ENCODE peak calls at places on chromosomes 1 and 21, in four cellular contexts. P, M, A and V are unnamed samples.

GRCh38 chr1:225608014-225608796 is 44.7 kb downstream of the ENAH start:
- DNase-seq in P (no peak), M (no peak), A (no peak), V (no peak)

GRCh38 chr1:89672489-89673183 is 39.7 kb downstream of the LRRC8C start:
- DNase-seq in P (no peak), M (no peak), A (no peak), V (no peak)

GRCh38 chr1:248703674-248704073 is 1.1 kb upstream of the OR14I1 start:
- DNase-seq in P (no peak), M (no peak), A (no peak), V (no peak)

GRCh38 chr21:21232320-21232719 is 234.1 kb downstream of the NCAM2 start:
- DNase-seq in P (no peak), M (no peak), A (no peak), V (no peak)

GRCh38 chr1:217472915-217473314 is 158.0 kb downstream of the GPATCH2 start:
- DNase-seq in P (no peak), M (no peak), A (no peak), V (no peak)

GRCh38 chr1:234586892-234587445 is 23.0 kb downstream of the IRF2BP2 start:
- DNase-seq in P (no peak), M (no peak), A (no peak), V (no peak)

GRCh38 chr1:39865762-39866161 is 17.5 kb downstream of the TRIT1 start:
- DNase-seq in P (no peak), M (no peak), A (no peak), V (no peak)

GRCh38 chr1:164703415-164703814 is 144.4 kb downstream of the PBX1 start:
- DNase-seq in P (no peak), M (no peak), A (no peak), V (no peak)

GRCh38 chr1:205435904-205436573 is 14.2 kb upstream of the LEMD1 start:
- DNase-seq in P (no peak), M (no peak), A (peak; percentile 24), V (no peak)

GRCh38 chr1:58064281-58064680 is 482.2 kb downstream of the OMA1 start:
- DNase-seq in P (no peak), M (no peak), A (no peak), V (no peak)

GRCh38 chr1:1397839-1398523 is 1.2 kb downstream of the CCNL2 start:
- DNase-seq in P (peak; percentile 68), M (no peak), A (no peak), V (no peak)

GRCh38 chr21:29670228-29670627 is 269.6 kb downstream of the GRIK1 start:
- DNase-seq in P (no peak), M (no peak), A (no peak), V (no peak)

GRCh38 chr1:20058531-20058930 is 11.5 kb upstream of the PLA2G5 start:
- DNase-seq in P (no peak), M (no peak), A (no peak), V (no peak)

GRCh38 chr1:179310271-179310670 is 16.7 kb downstream of the SOAT1 start:
- DNase-seq in P (no peak), M (no peak), A (no peak), V (no peak)

GRCh38 chr1:22870201-22870871 is 102.3 kb downstream of the LACTBL1 start:
- DNase-seq in P (no peak), M (no peak), A (no peak), V (no peak)

GRCh38 chr1:205658943-205659581 is 21.2 kb downstream of the SLC45A3 start:
- DNase-seq in P (no peak), M (no peak), A (peak; percentile 91), V (peak; percentile 89)

GRCh38 chr1:84853743-84854721 is 39.0 kb downstream of the LPAR3 start:
- DNase-seq in P (no peak), M (peak; percentile 74), A (no peak), V (peak; percentile 27)

GRCh38 chr1:151972533-151973270 is 21.0 kb downstream of the S100A10 start:
- DNase-seq in P (no peak), M (no peak), A (peak; percentile 19), V (no peak)

GRCh38 chr1:85406887-85407593 is 57.9 kb downstream of the DDAH1 start:
- DNase-seq in P (no peak), M (no peak), A (no peak), V (no peak)

GRCh38 chr21:30710499-30710898 is 8.1 kb downstream of the KRTAP21-3 start:
- DNase-seq in P (no peak), M (no peak), A (no peak), V (no peak)

GRCh38 chr1:17791464-17791863 is 36.3 kb downstream of the ACTL8 start:
- DNase-seq in P (no peak), M (no peak), A (no peak), V (no peak)

GRCh38 chr1:10236405-10237156 is 26.2 kb downstream of the KIF1B start:
- DNase-seq in P (no peak), M (no peak), A (no peak), V (no peak)

GRCh38 chr1:145884675-145885074 is 991 bp downstream of the ANKRD35 start:
- DNase-seq in P (no peak), M (no peak), A (no peak), V (no peak)

GRCh38 chr1:235724716-235725115 is 75.1 kb upstream of the GNG4 start:
- DNase-seq in P (no peak), M (no peak), A (no peak), V (no peak)

GRCh38 chr1:159000070-159000409 is 9.7 kb upstream of the IFI16 start:
- DNase-seq in P (no peak), M (no peak), A (no peak), V (no peak)

GRCh38 chr1:48061162-48062136 is 64.3 kb upstream of the TRABD2B start:
- DNase-seq in P (peak; percentile 21), M (no peak), A (peak; percentile 67), V (peak; percentile 25)

GRCh38 chr1:17439250-17440073 is at the start of gene RCC2:
- DNase-seq in P (no peak), M (no peak), A (peak; percentile 92), V (peak; percentile 81)

GRCh38 chr1:3504151-3504822 is 49.8 kb downstream of the ARHGEF16 start:
- DNase-seq in P (no peak), M (no peak), A (no peak), V (no peak)

GRCh38 chr1:172778461-172779455 is 119.9 kb downstream of the FASLG start:
- DNase-seq in P (no peak), M (peak; percentile 23), A (no peak), V (peak; percentile 16)

GRCh38 chr21:42343556-42343955 is 7.2 kb downstream of the TFF2 start:
- DNase-seq in P (no peak), M (no peak), A (no peak), V (no peak)

GRCh38 chr1:246320286-246320685 is 186.8 kb downstream of the SMYD3 start:
- DNase-seq in P (no peak), M (no peak), A (no peak), V (no peak)
- TF ChIP-seq SPI1 in P (no peak), M (no peak), A (no peak), V (no peak)

DNA sequence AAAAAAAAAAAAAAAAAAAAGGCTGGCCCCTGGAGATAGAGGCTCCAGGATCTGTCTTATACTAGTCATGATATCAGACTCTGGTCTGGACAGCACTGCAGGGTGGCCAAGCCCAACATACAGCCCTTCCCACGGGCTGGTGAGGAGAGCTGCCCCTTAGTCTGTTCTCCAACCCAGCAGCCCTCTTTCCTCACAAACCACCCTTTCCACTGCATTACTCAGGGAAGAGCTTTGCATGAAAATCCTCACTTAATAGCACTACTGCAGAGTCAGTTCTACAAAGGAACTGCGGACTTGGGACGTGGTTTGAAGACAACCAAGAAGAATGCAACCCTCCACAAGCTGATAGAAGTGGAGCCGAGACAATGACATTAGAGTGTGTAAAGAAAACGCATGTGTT is 5.7 kb downstream of the BCAR3 start:
- DNase-seq in P (no peak), M (no peak), A (no peak), V (no peak)
- TF ChIP-seq SPI1 in P (no peak), M (no peak), A (no peak), V (no peak)

GRCh38 chr1:28887418-28887834 is 26.9 kb upstream of the EPB41 start:
- DNase-seq in P (no peak), M (no peak), A (peak; percentile 70), V (peak; percentile 45)
- TF ChIP-seq SPI1 in P (no peak), M (no peak), A (no peak), V (no peak)

GRCh38 chr1:161074676-161075368 is 5.1 kb upstream of the ARHGAP30 start:
- DNase-seq in P (no peak), M (no peak), A (peak; percentile 58), V (no peak)
- TF ChIP-seq SPI1 in P (no peak), M (no peak), A (no peak), V (no peak)

GRCh38 chr21:33026299-33026858 is 644 bp downstream of the OLIG2 start:
- DNase-seq in P (no peak), M (no peak), A (no peak), V (no peak)

GRCh38 chr21:33026878-33027400 is 1.2 kb downstream of the OLIG2 start:
- DNase-seq in P (no peak), M (no peak), A (no peak), V (no peak)

GRCh38 chr21:33028271-33028670 is 2.5 kb downstream of the OLIG2 start:
- DNase-seq in P (no peak), M (no peak), A (no peak), V (no peak)

GRCh38 chr21:33028759-33029511 is 3.2 kb downstream of the OLIG2 start:
- DNase-seq in P (no peak), M (no peak), A (no peak), V (no peak)

DNA sequence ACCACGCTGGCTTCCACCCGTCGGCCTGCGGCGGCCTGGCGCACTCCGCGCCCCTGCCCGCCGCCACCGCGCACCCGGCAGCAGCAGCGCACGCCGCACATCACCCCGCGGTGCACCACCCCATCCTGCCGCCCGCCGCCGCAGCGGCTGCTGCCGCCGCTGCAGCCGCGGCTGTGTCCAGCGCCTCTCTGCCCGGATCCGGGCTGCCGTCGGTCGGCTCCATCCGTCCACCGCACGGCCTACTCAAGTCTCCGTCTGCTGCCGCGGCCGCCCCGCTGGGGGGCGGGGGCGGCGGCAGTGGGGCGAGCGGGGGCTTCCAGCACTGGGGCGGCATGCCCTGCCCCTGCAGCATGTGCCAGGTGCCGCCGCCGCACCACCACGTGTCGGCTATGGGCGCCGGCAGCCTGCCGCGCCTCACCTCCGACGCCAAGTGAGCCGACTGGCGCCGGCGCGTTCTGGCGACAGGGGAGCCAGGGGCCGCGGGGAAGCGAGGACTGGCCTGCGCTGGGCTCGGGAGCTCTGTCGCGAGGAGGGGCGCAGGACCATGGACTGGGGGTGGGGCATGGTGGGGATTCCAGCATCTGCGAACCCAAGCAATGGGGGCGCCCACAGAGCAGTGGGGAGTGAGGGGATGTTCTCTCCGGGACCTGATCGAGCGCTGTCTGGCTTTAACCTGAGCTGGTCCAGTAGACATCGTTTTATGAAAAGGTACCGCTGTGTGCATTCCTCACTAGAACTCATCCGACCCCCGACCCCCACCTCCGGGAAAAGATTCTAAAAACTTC is 1.9 kb downstream of the OLIG2 start:
- DNase-seq in P (no peak), M (no peak), A (no peak), V (no peak)
- TF ChIP-seq SPI1 in P (no peak), M (no peak), A (no peak), V (no peak)

GRCh38 chr1:69569281-69569970 is 1.7 kb downstream of the LRRC7 start:
- DNase-seq in P (no peak), M (no peak), A (no peak), V (no peak)
- TF ChIP-seq SPI1 in P (no peak), M (no peak), A (no peak), V (no peak)

GRCh38 chr21:35026617-35027557 is 22.2 kb downstream of the RUNX1 start:
- DNase-seq in P (peak; percentile 71), M (no peak), A (peak; percentile 84), V (peak; percentile 48)
- TF ChIP-seq SPI1 in P (peak; percentile 41), M (no peak), A (peak; percentile 75), V (peak; percentile 31)

GRCh38 chr1:112431038-112431437 is 35.0 kb downstream of the CTTNBP2NL start:
- DNase-seq in P (no peak), M (no peak), A (no peak), V (no peak)
- TF ChIP-seq SPI1 in P (peak; percentile 89), M (no peak), A (peak; percentile 46), V (no peak)